ENCODE peak calls at places on chromosomes 4 and X, in five cellular contexts. S, W, T, Q and E are unnamed samples.

GRCh38 chr4:145618210-145618911 is 824 bp upstream of the MMAA start:
- DNase-seq in S (no peak), W (no peak), T (no peak), Q (no peak), E (no peak)

GRCh38 chrX:45806410-45807121 is 605.9 kb upstream of the DIPK2B start:
- DNase-seq in S (no peak), W (no peak), T (no peak), Q (no peak), E (no peak)

GRCh38 chr4:146072381-146072780 is 103.1 kb upstream of the LSM6 start:
- DNase-seq in S (no peak), W (no peak), T (no peak), Q (no peak), E (no peak)

GRCh38 chrX:115036029-115036428 is 18.6 kb upstream of the IL13RA2 start:
- DNase-seq in S (no peak), W (no peak), T (no peak), Q (no peak), E (no peak)

GRCh38 chr4:13642576-13642975 is 15.1 kb upstream of the BOD1L1 start:
- DNase-seq in S (peak), W (no peak), T (no peak), Q (peak), E (no peak)

GRCh38 chrX:36963069-36963808 is 44.9 kb upstream of the FAM47C start:
- DNase-seq in S (no peak), W (no peak), T (no peak), Q (no peak), E (no peak)

GRCh38 chrX:103845165-103845653 is 13.2 kb upstream of the RAB9B start:
- DNase-seq in S (no peak), W (peak), T (peak), Q (peak), E (peak)

GRCh38 chr4:110216079-110216478 is 17.7 kb upstream of the ELOVL6 start:
- DNase-seq in S (no peak), W (no peak), T (no peak), Q (no peak), E (no peak)

GRCh38 chrX:107551546-107551945 is 76.8 kb upstream of the PRPS1 start:
- DNase-seq in S (peak), W (no peak), T (no peak), Q (peak), E (no peak)

GRCh38 chrX:133676344-133677122 is 261.2 kb upstream of the GPC4 start:
- DNase-seq in S (peak), W (no peak), T (no peak), Q (no peak), E (no peak)

GRCh38 chrX:29281078-29281742 is 694.0 kb downstream of the IL1RAPL1 start:
- DNase-seq in S (no peak), W (no peak), T (no peak), Q (no peak), E (no peak)

GRCh38 chr4:13989496-13989895 is 362.0 kb upstream of the BOD1L1 start:
- DNase-seq in S (no peak), W (no peak), T (no peak), Q (no peak), E (no peak)

GRCh38 chr4:6929735-6930464 is 20.3 kb downstream of the TBC1D14 start:
- DNase-seq in S (no peak), W (no peak), T (no peak), Q (no peak), E (no peak)